ENCODE peak calls at places on chromosomes 16 and 17, in eight cellular contexts. V is fibroblast of lung, Z is osteoblast, R is Caco-2, I is heart left ventricle, U is neuronal stem cell, H is small intestine, X is heart right ventricle. M is an unnamed sample. For H3K4me1, the result is how much of the 10 kb centered on the place peaks cover.

GRCh38 chr16:85146922-85147651 is 34.8 kb upstream of the CIBAR2 start:
- DNase-seq in V (no peak), R (no peak), I (peak), H (no peak), Z (peak), X (no peak), U (no peak), M (no peak)

GRCh38 chr17:43679401-43679800 is 17.7 kb upstream of the MEOX1 start:
- DNase-seq in H (no peak), R (no peak), V (no peak), I (no peak), Z (no peak), X (no peak), U (no peak), M (no peak)

GRCh38 chr16:50297301-50298074 is 31.1 kb downstream of the ADCY7 start:
- DNase-seq in X (no peak), R (no peak), H (no peak), Z (peak), U (no peak), V (no peak), I (peak), M (no peak)

GRCh38 chr17:11319894-11320293 is 78.9 kb downstream of the SHISA6 start:
- DNase-seq in V (no peak), R (no peak), U (no peak), H (no peak), I (no peak), X (no peak), Z (no peak), M (no peak)

GRCh38 chr16:70481929-70482536 is 27.6 kb downstream of the FCSK start:
- DNase-seq in I (no peak), R (no peak), X (no peak), V (no peak), U (no peak), Z (peak), H (no peak), M (no peak)

GRCh38 chr17:14101976-14102375 is 32.7 kb downstream of the COX10 start:
- DNase-seq in Z (no peak), U (no peak), X (no peak), H (no peak), R (no peak), I (peak), V (no peak), M (no peak)

GRCh38 chr17:44914148-44914547 is 1.2 kb downstream of the GFAP start:
- DNase-seq in H (no peak), V (no peak), U (no peak), X (no peak), I (no peak), Z (peak), R (no peak), M (no peak)

GRCh38 chr17:55734128-55734781 is 11.6 kb upstream of the TMEM100 start:
- DNase-seq in R (no peak), I (no peak), Z (peak), H (no peak), U (no peak), X (no peak), V (no peak), M (no peak)

GRCh38 chr17:54085934-54086333 is 263.2 kb downstream of the KIF2B start:
- DNase-seq in H (no peak), I (no peak), Z (no peak), U (no peak), X (no peak), V (peak), R (peak), M (no peak)

GRCh38 chr17:45287526-45288264 is 25.8 kb upstream of the SPATA32 start:
- DNase-seq in Z (peak), R (no peak), V (no peak), I (no peak), U (no peak), X (no peak), H (peak), M (no peak)

GRCh38 chr16:19980866-19981265 is 92.8 kb downstream of the GPR139 start:
- DNase-seq in U (no peak), X (no peak), H (peak), Z (no peak), I (no peak), R (no peak), V (no peak), M (no peak)

GRCh38 chr17:17959520-17960361 is 12.5 kb downstream of the TOM1L2 start:
- DNase-seq in I (no peak), V (peak), R (no peak), H (peak), Z (no peak), X (no peak), U (no peak), M (no peak)

GRCh38 chr16:88743693-88744519 is 37.6 kb downstream of the CTU2 start:
- DNase-seq in I (peak), H (peak), Z (peak), R (peak), V (peak), X (peak), U (peak), M (peak)

GRCh38 chr16:88697116-88697830 is 8.9 kb downstream of the RNF166 start:
- DNase-seq in V (no peak), H (no peak), I (no peak), U (no peak), X (no peak), Z (no peak), R (no peak), M (no peak)

GRCh38 chr16:48531011-48531962 is 78.7 kb downstream of the N4BP1 start:
- DNase-seq in V (peak), Z (peak), R (no peak), X (no peak), U (no peak), I (peak), H (no peak), M (no peak)

GRCh38 chr16:82152641-82153094 is 17.4 kb downstream of the MPHOSPH6 start:
- DNase-seq in R (peak), Z (no peak), H (no peak), U (no peak), I (no peak), X (no peak), V (peak), M (no peak)

GRCh38 chr17:66930933-66931332 is 33.6 kb upstream of the CACNG4 start:
- DNase-seq in H (peak), Z (no peak), U (no peak), X (no peak), V (no peak), I (no peak), R (peak), M (no peak)

GRCh38 chr17:17824780-17825614 is 11.8 kb downstream of the SREBF1 start:
- DNase-seq in V (no peak), I (no peak), X (no peak), U (no peak), H (no peak), R (no peak), Z (peak), M (no peak)

GRCh38 chr17:46876353-46876887 is 25.0 kb downstream of the WNT9B start:
- DNase-seq in H (peak), X (no peak), Z (peak), I (no peak), V (no peak), U (no peak), R (peak), M (no peak)

GRCh38 chr17:73155410-73156165 is 9.2 kb upstream of the SSTR2 start:
- DNase-seq in H (no peak), V (no peak), X (no peak), I (no peak), R (no peak), Z (no peak), U (no peak), M (no peak)

GRCh38 chr16:69724981-69725479 is 1.3 kb downstream of the NQO1 start:
- DNase-seq in R (no peak), I (no peak), X (no peak), Z (peak), H (peak), V (no peak), U (no peak), M (no peak)

GRCh38 chr17:26792486-26792885 is 501.4 kb upstream of the WSB1 start:
- DNase-seq in Z (no peak), H (no peak), X (no peak), R (no peak), U (peak), I (no peak), V (peak), M (no peak)

GRCh38 chr17:47934856-47935255 is 6.5 kb upstream of the PNPO start:
- DNase-seq in H (no peak), V (no peak), X (no peak), R (no peak), U (no peak), I (no peak), Z (peak), M (no peak)

GRCh38 chr17:57946798-57947358 is 8.3 kb downstream of the CUEDC1 start:
- DNase-seq in R (no peak), X (peak), U (no peak), Z (peak), V (peak), I (peak), H (peak), M (no peak)

GRCh38 chr17:68182940-68183551 is 64.8 kb upstream of the AMZ2 start:
- DNase-seq in Z (no peak), I (no peak), V (no peak), R (no peak), H (peak), X (no peak), U (no peak), M (peak)

GRCh38 chr17:72724375-72724774 is 368.1 kb downstream of the SLC39A11 start:
- DNase-seq in H (no peak), X (no peak), V (no peak), U (no peak), R (no peak), I (no peak), Z (no peak), M (no peak)

GRCh38 chr16:6343157-6343556 is 989.5 kb upstream of the RBFOX1 start:
- DNase-seq in U (no peak), H (no peak), X (no peak), R (no peak), I (no peak), V (no peak), Z (no peak), M (no peak)

GRCh38 chr17:48624544-48625501 is 1.3 kb downstream of the HOXB9 start:
- DNase-seq in V (no peak), I (no peak), R (peak), H (no peak), U (no peak), Z (no peak), X (no peak), M (peak)

GRCh38 chr17:70041575-70041974 is 33.5 kb upstream of the KCNJ16 start:
- DNase-seq in R (no peak), V (peak), H (no peak), I (no peak), U (no peak), X (no peak), Z (no peak), M (no peak)

GRCh38 chr16:28012031-28012445 is 51.5 kb downstream of the GSG1L start:
- DNase-seq in Z (peak), V (no peak), R (no peak), H (no peak), U (no peak), I (no peak), X (no peak), M (no peak)

GRCh38 chr16:3171181-3171854 is 16.7 kb upstream of the OR1F1 start:
- DNase-seq in V (no peak), U (no peak), Z (peak), X (no peak), R (no peak), H (no peak), I (no peak), M (peak)

GRCh38 chr16:3171855-3172593 is 16.0 kb upstream of the OR1F1 start:
- DNase-seq in R (no peak), U (no peak), I (no peak), Z (peak), X (no peak), V (no peak), H (no peak), M (no peak)

GRCh38 chr16:3175157-3176153 is 12.5 kb upstream of the OR1F1 start:
- DNase-seq in H (no peak), X (no peak), I (no peak), V (no peak), U (no peak), R (no peak), Z (peak), M (no peak)

GRCh38 chr16:3173892-3174617 is 13.9 kb upstream of the OR1F1 start:
- DNase-seq in I (no peak), U (no peak), R (no peak), V (no peak), Z (peak), H (no peak), X (no peak), M (no peak)

GRCh38 chr16:3174618-3175148 is 13.3 kb upstream of the OR1F1 start:
- DNase-seq in V (no peak), R (no peak), H (no peak), X (no peak), U (no peak), I (no peak), Z (peak), M (no peak)
- H3K4me3 ChIP-seq in V (no peak), R (no peak), H (no peak), X (no peak), U (peak), I (no peak), Z (no peak), M (no peak)

GRCh38 chr16:23948949-23949392 is 113.2 kb downstream of the PRKCB start:
- DNase-seq in U (no peak), H (peak), V (no peak), I (no peak), Z (no peak), X (no peak), R (no peak), M (peak)

GRCh38 chr16:23947838-23948237 is 112.1 kb downstream of the PRKCB start:
- DNase-seq in R (no peak), V (no peak), Z (no peak), H (no peak), I (no peak), U (no peak), X (no peak), M (no peak)

GRCh38 chr16:23950291-23950894 is 114.6 kb downstream of the PRKCB start:
- DNase-seq in I (no peak), H (no peak), X (no peak), Z (peak), V (no peak), U (no peak), R (no peak), M (no peak)

GRCh38 chr16:23950898-23951297 is 115.1 kb downstream of the PRKCB start:
- DNase-seq in H (no peak), Z (no peak), X (no peak), U (no peak), R (no peak), I (no peak), V (no peak), M (no peak)

GRCh38 chr16:23949630-23950290 is 114.0 kb downstream of the PRKCB start:
- DNase-seq in I (peak), X (no peak), H (peak), U (no peak), R (no peak), V (no peak), Z (no peak), M (peak)
- H3K4me1 ChIP-seq in I (under half), X (under half), H (under half), U (under half), R (under half), V (under half), Z (under half), M (half or more)

GRCh38 chr17:335691-336090 is 16.9 kb downstream of the RPH3AL start:
- DNase-seq in U (no peak), V (no peak), I (no peak), R (no peak), H (no peak), X (no peak), Z (peak), M (no peak)
- H3K4me3 ChIP-seq in U (no peak), V (no peak), I (peak), R (no peak), H (no peak), X (peak), Z (no peak), M (no peak)

GRCh38 chr17:5485270-5486205 is at the start of gene DERL2:
- DNase-seq in V (no peak), R (peak), I (no peak), Z (no peak), U (peak), H (no peak), X (no peak), M (no peak)
- H3K4me1 ChIP-seq in V (under half), R (under half), I (under half), Z (under half), U (under half), H (under half), X (under half), M (under half)

GRCh38 chr17:79802039-79802735 is 5.3 kb upstream of the CBX8 start:
- DNase-seq in U (no peak), V (no peak), H (no peak), Z (no peak), R (no peak), I (no peak), X (no peak), M (no peak)
- H3K4me3 ChIP-seq in U (no peak), V (no peak), H (no peak), Z (no peak), R (no peak), I (no peak), X (no peak), M (no peak)

GRCh38 chr16:86854895-86855294 is 276.5 kb downstream of the FOXL1 start:
- DNase-seq in I (no peak), Z (no peak), H (no peak), V (peak), U (no peak), R (no peak), X (no peak), M (no peak)
- H3K4me1 ChIP-seq in I (under half), Z (under half), H (under half), V (under half), U (under half), R (under half), X (under half), M (under half)

GRCh38 chr16:51431517-51432241 is 280.6 kb upstream of the SALL1 start:
- DNase-seq in X (no peak), Z (peak), V (peak), U (no peak), H (peak), R (no peak), I (no peak), M (no peak)
- H3K4me3 ChIP-seq in X (no peak), Z (no peak), V (no peak), U (no peak), H (no peak), R (no peak), I (no peak), M (no peak)

GRCh38 chr16:72332926-72333325 is 161.0 kb upstream of the PMFBP1 start:
- DNase-seq in H (no peak), V (no peak), X (no peak), U (no peak), I (no peak), Z (no peak), R (no peak), M (no peak)
- H3K4me1 ChIP-seq in H (under half), V (under half), X (under half), U (under half), I (under half), Z (under half), R (under half), M (under half)

DNA sequence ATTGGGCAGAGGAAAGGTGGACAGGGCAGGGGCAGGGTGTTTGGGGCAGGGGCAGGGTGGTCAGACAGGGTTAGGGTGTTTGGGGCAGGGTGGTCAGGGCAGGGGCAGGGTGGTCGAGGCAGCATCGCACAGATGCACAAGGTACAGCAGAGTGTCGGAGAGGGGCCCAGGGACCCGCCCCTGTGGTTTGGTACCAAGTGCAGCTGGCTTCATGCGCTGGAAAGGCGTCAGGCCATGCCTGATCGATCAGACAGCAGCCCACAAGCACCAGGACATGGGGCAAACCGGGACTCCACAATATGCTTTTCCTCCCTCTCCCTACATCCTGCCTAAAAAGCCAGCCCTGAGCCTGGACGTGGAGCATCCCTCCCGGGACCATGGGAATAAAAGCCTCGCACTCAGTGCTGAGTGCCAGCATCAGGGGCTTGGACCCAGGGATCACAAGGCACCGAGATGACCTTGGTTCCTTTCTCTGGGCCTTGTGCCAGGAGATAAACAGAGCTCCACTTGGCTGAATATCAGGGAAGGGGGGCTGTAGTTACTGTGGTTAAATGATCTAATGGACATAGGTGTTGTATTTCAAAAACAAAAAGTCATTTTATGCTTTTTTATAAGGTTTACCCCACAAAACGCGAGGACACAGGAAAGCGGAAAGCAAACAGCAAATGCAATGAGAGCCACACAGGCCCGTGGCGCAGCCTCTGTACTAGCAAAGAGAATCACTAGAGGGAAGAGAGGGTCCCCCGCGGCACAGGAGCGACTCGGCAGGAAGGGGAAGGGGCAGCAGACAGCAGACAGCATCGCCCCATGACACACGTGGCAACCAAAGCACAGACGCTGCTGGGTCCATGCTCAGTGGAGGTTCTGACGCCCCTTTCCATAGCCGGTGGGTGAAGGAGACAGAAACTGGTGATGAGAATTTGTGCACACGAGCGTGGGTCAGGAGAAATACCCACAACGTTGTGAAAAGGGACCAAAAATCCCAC is 5.3 kb upstream of the HEXD start:
- DNase-seq in X (no peak), Z (peak), H (no peak), U (no peak), R (no peak), V (no peak), I (peak), M (no peak)
- H3K4me3 ChIP-seq in X (no peak), Z (no peak), H (no peak), U (no peak), R (no peak), V (no peak), I (no peak), M (no peak)

GRCh38 chr17:50182783-50183438 is 17.1 kb downstream of the SGCA start:
- DNase-seq in V (no peak), H (no peak), X (no peak), R (no peak), U (no peak), Z (peak), I (no peak), M (no peak)

GRCh38 chr17:50185724-50186545 is 15.5 kb downstream of the COL1A1 start:
- DNase-seq in X (no peak), V (no peak), I (no peak), U (no peak), R (no peak), Z (peak), H (no peak), M (no peak)

GRCh38 chr17:50184057-50184456 is 17.4 kb downstream of the COL1A1 start:
- DNase-seq in U (no peak), Z (no peak), I (no peak), H (no peak), X (no peak), R (no peak), V (no peak), M (no peak)

GRCh38 chr17:50183439-50184001 is 17.7 kb downstream of the SGCA start:
- DNase-seq in I (no peak), H (peak), X (no peak), V (peak), Z (peak), R (no peak), U (no peak), M (no peak)

DNA sequence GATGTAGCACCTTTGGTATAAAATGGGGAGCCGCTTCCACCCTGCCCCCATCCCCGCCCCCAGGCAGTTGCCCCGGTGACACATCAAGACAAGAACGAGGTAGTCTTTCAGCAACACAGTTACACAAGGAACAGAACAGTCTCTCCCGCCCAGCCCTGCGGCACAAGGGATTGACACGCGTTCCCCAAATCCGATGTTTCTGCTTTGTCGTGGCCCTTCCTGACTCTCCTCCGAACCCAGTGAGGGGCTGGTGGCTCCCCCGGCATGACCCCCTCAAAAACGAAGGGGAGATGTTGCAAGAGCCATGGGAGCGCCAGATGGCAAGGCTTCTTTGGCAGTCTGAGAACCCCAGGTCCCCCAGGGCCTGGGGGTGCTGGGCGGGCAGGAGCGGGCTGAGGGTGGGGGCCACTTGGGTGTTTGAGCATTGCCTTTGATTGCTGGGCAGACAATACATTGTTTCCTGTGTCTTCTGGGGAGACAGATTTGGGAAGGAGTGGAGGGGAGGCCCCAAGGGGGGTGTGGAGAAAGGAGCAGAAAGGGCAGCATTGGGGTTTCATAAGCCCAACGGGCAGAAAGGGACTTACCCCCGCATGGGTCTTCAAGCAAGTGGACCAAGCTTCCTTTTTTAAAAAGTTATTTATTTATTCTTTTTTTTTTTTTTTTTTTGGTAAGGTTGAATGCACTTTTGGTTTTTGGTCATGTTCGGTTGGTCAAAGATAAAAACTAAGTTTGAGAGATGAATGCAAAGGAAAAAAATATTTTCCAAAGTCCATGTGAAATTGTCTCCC is 16.6 kb downstream of the COL1A1 start:
- DNase-seq in R (no peak), Z (peak), X (no peak), H (no peak), U (no peak), I (no peak), V (peak), M (no peak)
- H3K4me1 ChIP-seq in R (under half), Z (under half), X (under half), H (under half), U (under half), I (under half), V (under half), M (under half)

M was measured in effector memory CD4-positive, alpha-beta T cell.